ENCODE peak calls at places on chromosomes 4 and X, in six cellular contexts. L is suprapubic skin; A is CD4-positive, alpha-beta memory T cell; M is aorta; Q is CD8-positive, alpha-beta memory T cell; J is fibroblast of lung. I is an unnamed sample. For H3K9me3, the result is how much of the 10 kb centered on the place peaks cover.

GRCh38 chr4:146442801-146443200 is 78.9 kb downstream of the SLC10A7 start:
- DNase-seq in L (no peak), A (no peak), M (no peak), Q (no peak), J (peak), I (no peak)

GRCh38 chr4:177107288-177107901 is 202.3 kb upstream of the NEIL3 start:
- DNase-seq in L (no peak), A (no peak), M (no peak), Q (no peak), J (peak), I (no peak)

GRCh38 chr4:121454251-121454979 is 73.6 kb upstream of the QRFPR start:
- DNase-seq in L (no peak), A (no peak), M (no peak), Q (no peak), J (peak), I (no peak)

GRCh38 chr4:117417856-117418255 is 332.5 kb upstream of the TRAM1L1 start:
- DNase-seq in L (no peak), A (no peak), M (no peak), Q (no peak), J (peak), I (no peak)

GRCh38 chr4:185108669-185109068 is 34.4 kb upstream of the SLC25A4 start:
- DNase-seq in L (no peak), A (no peak), M (no peak), Q (no peak), J (no peak), I (no peak)

GRCh38 chr4:13766722-13767495 is 139.4 kb upstream of the BOD1L1 start:
- DNase-seq in L (no peak), A (no peak), M (no peak), Q (no peak), J (no peak), I (no peak)

GRCh38 chr4:95193391-95194224 is 355.2 kb downstream of the UNC5C start:
- DNase-seq in L (no peak), A (no peak), M (no peak), Q (no peak), J (no peak), I (no peak)

GRCh38 chrX:137988470-137988869 is 422.5 kb downstream of the ZIC3 start:
- DNase-seq in L (no peak), A (no peak), M (no peak), Q (no peak), J (no peak), I (no peak)

GRCh38 chr4:72875138-72875537 is 194.4 kb downstream of the COX18 start:
- DNase-seq in L (no peak), A (no peak), M (no peak), Q (no peak), J (peak), I (no peak)

GRCh38 chr4:122576261-122577188 is 44.3 kb downstream of the IL21 start:
- DNase-seq in L (no peak), A (peak), M (no peak), Q (no peak), J (peak), I (peak)

GRCh38 chr4:102263024-102263787 is 82.1 kb downstream of the SLC39A8 start:
- DNase-seq in L (no peak), A (peak), M (no peak), Q (no peak), J (peak), I (no peak)

GRCh38 chrX:109862386-109862910 is 129.4 kb upstream of the ACSL4 start:
- DNase-seq in L (no peak), A (no peak), M (no peak), Q (no peak), J (peak), I (no peak)

GRCh38 chrX:150841466-150842197 is 56.8 kb downstream of the CD99L2 start:
- DNase-seq in L (no peak), A (no peak), M (no peak), Q (no peak), J (peak), I (no peak)

GRCh38 chr4:10289534-10289899 is 167.7 kb downstream of the ZNF518B start:
- DNase-seq in L (no peak), A (no peak), M (no peak), Q (no peak), J (no peak), I (no peak)

GRCh38 chrX:41490446-41490845 is 43.3 kb downstream of the NYX start:
- DNase-seq in L (no peak), A (no peak), M (no peak), Q (no peak), J (no peak), I (no peak)

GRCh38 chr4:138507527-138507926 is 265.4 kb upstream of the SLC7A11 start:
- DNase-seq in L (no peak), A (no peak), M (no peak), Q (no peak), J (peak), I (no peak)

GRCh38 chrX:22575161-22575845 is 302.6 kb downstream of the CBLL2 start:
- DNase-seq in L (no peak), A (no peak), M (no peak), Q (no peak), J (peak), I (no peak)

GRCh38 chr4:144820115-144820514 is 174.2 kb downstream of the HHIP start:
- DNase-seq in L (no peak), A (no peak), M (no peak), Q (no peak), J (peak), I (no peak)

GRCh38 chr4:143482753-143483362 is 30.6 kb upstream of the SMARCA5 start:
- DNase-seq in L (no peak), A (no peak), M (no peak), Q (no peak), J (peak), I (peak)

GRCh38 chr4:174005422-174005821 is 278.0 kb downstream of the FBXO8 start:
- DNase-seq in L (no peak), A (no peak), M (no peak), Q (no peak), J (no peak), I (no peak)

GRCh38 chr4:188107931-188108843 is 1.2 kb downstream of the TRIML2 start:
- DNase-seq in L (no peak), A (no peak), M (no peak), Q (no peak), J (peak), I (no peak)

GRCh38 chr4:132063829-132064228 is 1085.3 kb upstream of the PCDH10 start:
- DNase-seq in L (no peak), A (no peak), M (no peak), Q (no peak), J (peak), I (no peak)

GRCh38 chrX:74023203-74023602 is 280.8 kb upstream of the ZCCHC13 start:
- DNase-seq in L (no peak), A (no peak), M (no peak), Q (no peak), J (no peak), I (no peak)

GRCh38 chrX:439236-439635 is 52.5 kb upstream of the PPP2R3B start:
- DNase-seq in L (no peak), A (no peak), M (peak), Q (no peak), J (no peak), I (no peak)

GRCh38 chr4:17664755-17665154 is 50.3 kb downstream of the MED28 start:
- DNase-seq in L (no peak), A (no peak), M (no peak), Q (no peak), J (no peak), I (no peak)

GRCh38 chr4:152590179-152591031 is 54.5 kb upstream of the FBXW7 start:
- DNase-seq in L (no peak), A (no peak), M (no peak), Q (no peak), J (peak), I (peak)

GRCh38 chr4:121656269-121656641 is 40.5 kb downstream of the ANXA5 start:
- DNase-seq in L (no peak), A (peak), M (no peak), Q (no peak), J (peak), I (peak)

GRCh38 chr4:7964459-7964858 is 24.8 kb upstream of the AFAP1 start:
- DNase-seq in L (no peak), A (peak), M (no peak), Q (peak), J (no peak), I (no peak)

GRCh38 chr4:22500831-22501714 is 14.8 kb downstream of the ADGRA3 start:
- DNase-seq in L (no peak), A (no peak), M (no peak), Q (no peak), J (peak), I (no peak)

GRCh38 chr4:3781193-3781886 is 15.2 kb downstream of the ADRA2C start:
- DNase-seq in L (no peak), A (no peak), M (no peak), Q (no peak), J (no peak), I (no peak)

GRCh38 chr4:98733601-98734000 is 75.2 kb upstream of the TSPAN5 start:
- DNase-seq in L (no peak), A (no peak), M (no peak), Q (no peak), J (no peak), I (no peak)

GRCh38 chr4:156956359-156956758 is 15.2 kb downstream of the PDGFC start:
- DNase-seq in L (no peak), A (no peak), M (no peak), Q (no peak), J (no peak), I (no peak)

GRCh38 chrX:108001218-108001814 is 19.1 kb upstream of the TEX13B start:
- DNase-seq in L (no peak), A (peak), M (no peak), Q (no peak), J (peak), I (peak)

GRCh38 chr4:106647451-106647850 is 278.9 kb upstream of the GIMD1 start:
- DNase-seq in L (no peak), A (no peak), M (no peak), Q (no peak), J (no peak), I (no peak)

GRCh38 chrX:40570346-40571093 is 10.2 kb upstream of the ATP6AP2 start:
- DNase-seq in L (no peak), A (no peak), M (no peak), Q (no peak), J (no peak), I (no peak)

GRCh38 chrX:136812286-136812685 is 31.6 kb upstream of the ARHGEF6 start:
- DNase-seq in L (no peak), A (no peak), M (no peak), Q (no peak), J (no peak), I (no peak)

GRCh38 chr4:71713611-71714203 is 70.2 kb downstream of the GC start:
- DNase-seq in L (no peak), A (peak), M (no peak), Q (no peak), J (peak), I (peak)

GRCh38 chrX:77447339-77448149 is at the start of gene FGF16:
- DNase-seq in L (peak), A (no peak), M (peak), Q (no peak), J (no peak), I (no peak)

GRCh38 chr4:38869511-38869910 is 1.9 kb downstream of the FAM114A1 start:
- DNase-seq in L (no peak), A (no peak), M (no peak), Q (no peak), J (peak), I (no peak)

DNA sequence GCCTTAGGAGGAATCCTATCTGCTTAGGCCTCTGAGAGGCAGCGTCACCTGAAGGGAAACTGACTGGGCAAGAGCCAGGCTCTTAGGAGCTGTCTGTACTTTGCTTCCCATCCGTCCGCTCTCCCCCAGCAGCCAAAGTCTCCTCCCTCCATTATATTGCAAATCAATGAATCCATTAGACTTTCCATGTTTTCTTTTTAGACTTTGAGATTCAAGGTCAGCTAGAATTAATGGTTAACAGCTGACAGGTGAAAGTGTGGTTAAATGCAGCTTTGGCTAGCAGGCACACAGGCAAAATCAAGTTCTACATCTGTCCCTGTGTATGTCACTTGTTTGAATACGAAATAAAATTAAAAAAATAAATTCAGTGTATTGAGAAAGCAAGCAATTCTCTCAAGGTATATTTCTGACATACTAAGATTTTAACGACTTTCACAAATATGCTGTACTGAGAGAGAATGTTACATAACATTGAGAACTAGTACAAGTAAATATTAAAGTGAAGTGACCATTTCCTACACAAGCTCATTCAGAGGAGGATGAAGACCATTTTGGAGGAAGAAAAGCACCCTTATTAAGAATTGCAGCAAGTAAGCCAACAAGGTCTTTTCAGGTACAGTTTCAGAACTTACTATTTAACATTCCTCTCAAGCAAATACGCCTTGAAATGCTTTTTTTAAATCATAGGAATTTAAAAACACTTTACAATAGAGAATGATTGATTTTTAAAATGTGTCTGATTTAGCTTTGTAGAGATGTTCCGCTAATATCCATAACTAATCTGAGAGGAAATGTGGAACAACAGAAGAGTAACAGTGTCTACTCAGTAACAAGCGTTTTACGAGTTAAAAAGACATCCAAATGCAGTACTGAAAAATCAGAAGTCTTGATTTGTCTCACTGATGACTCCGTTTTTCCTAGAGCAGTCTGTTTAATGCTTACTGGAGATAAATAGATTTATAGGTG is at the start of gene F11:
- DNase-seq in L (no peak), A (no peak), M (no peak), Q (no peak), J (no peak), I (no peak)
- H3K4me3 ChIP-seq in L (no peak), A (no peak), M (no peak), Q (no peak), J (no peak), I (no peak)

DNA sequence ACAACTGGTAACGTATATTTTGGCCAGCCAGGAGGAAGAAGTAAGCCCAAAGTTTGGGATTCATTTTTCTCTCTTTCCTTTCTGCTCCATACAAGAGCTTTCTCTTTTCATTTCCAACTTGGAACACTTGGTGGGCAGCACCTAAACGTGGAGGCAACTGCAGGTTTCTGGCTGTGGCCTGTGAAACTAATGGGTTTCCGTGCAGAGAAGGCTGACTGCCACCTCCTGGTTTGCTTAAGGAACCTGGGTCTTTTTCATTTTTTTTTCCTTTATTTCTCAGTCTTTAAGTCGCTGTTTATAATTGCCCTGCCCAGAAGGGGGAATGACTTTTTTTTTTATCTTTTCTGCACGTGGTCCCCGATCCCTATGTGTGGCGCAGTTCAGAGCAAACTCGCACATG is 15.4 kb downstream of the ZNF718 start:
- DNase-seq in L (no peak), A (no peak), M (no peak), Q (no peak), J (no peak), I (no peak)
- H3K9me3 ChIP-seq in L (under half), A (under half), M (under half), Q (under half), J (under half), I (under half)

GRCh38 chr4:4819213-4819606 is 40.3 kb upstream of the MSX1 start:
- DNase-seq in L (no peak), A (no peak), M (no peak), Q (no peak), J (no peak), I (no peak)
- H3K4me3 ChIP-seq in L (no peak), A (no peak), M (no peak), Q (no peak), J (no peak), I (no peak)

GRCh38 chrX:156001001-156001666 is 3.6 kb downstream of the IL9R start:
- DNase-seq in L (no peak), A (no peak), M (no peak), Q (no peak), J (no peak), I (no peak)
- H3K9me3 ChIP-seq in L (under half), A (under half), M (under half), Q (under half), J (under half), I (under half)

GRCh38 chr4:37826282-37827029 is at the start of gene PGM2:
- DNase-seq in L (peak), A (peak), M (peak), Q (peak), J (peak), I (no peak)

GRCh38 chr4:37827802-37828321 is 1.4 kb downstream of the PGM2 start:
- DNase-seq in L (no peak), A (no peak), M (no peak), Q (no peak), J (no peak), I (no peak)

GRCh38 chr4:37830640-37831039 is 4.2 kb downstream of the PGM2 start:
- DNase-seq in L (no peak), A (no peak), M (no peak), Q (no peak), J (no peak), I (no peak)

GRCh38 chr4:37827030-37827705 is 682 bp downstream of the PGM2 start:
- DNase-seq in L (no peak), A (no peak), M (no peak), Q (no peak), J (peak), I (no peak)

DNA sequence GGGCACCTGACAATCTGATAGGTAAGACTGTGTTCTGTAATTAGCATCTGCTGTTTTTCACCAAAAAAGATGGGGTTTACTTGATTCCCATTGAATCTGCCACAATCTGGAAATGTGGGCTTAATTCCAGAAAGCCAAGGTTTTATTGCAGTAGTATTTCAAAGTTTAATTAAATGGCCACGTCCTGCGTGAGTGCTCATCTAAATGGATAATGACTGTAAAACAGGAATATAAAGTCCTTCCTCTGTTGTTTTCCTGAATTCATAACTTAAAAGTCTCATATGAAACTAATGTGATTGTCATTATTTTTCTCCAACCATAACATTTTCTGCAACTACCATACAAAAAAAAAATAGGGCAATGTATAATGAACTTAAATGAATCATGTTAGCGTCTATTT is 2.4 kb downstream of the PGM2 start:
- DNase-seq in L (no peak), A (no peak), M (no peak), Q (no peak), J (no peak), I (no peak)
- H3K4me3 ChIP-seq in L (no peak), A (no peak), M (no peak), Q (no peak), J (no peak), I (no peak)

GRCh38 chr4:114561590-114561989 is 37.0 kb upstream of the UGT8 start:
- DNase-seq in L (no peak), A (no peak), M (no peak), Q (no peak), J (no peak), I (no peak)
- H3K9me3 ChIP-seq in L (under half), A (under half), M (under half), Q (under half), J (under half), I (under half)